ENCODE peak calls at places on chromosomes 12 and 14, in four cellular contexts. S is neuronal stem cell, Y is Kasumi-1, P is iPS-NIHi11. T is an unnamed sample.

GRCh38 chr14:67532998-67533753 is at the start of gene PLEKHH1:
- DNase-seq in Y (peak; percentile 53), S (peak; percentile 61), P (peak; percentile 86), T (peak; percentile 82)

GRCh38 chr12:24664151-24664550 is 284.8 kb downstream of the BCAT1 start:
- DNase-seq in P (no peak), S (no peak), Y (no peak), T (peak; percentile 32)

GRCh38 chr12:2282321-2282720 is 229.5 kb downstream of the CACNA1C start:
- DNase-seq in P (no peak), Y (no peak), S (no peak), T (no peak)

GRCh38 chr12:15522574-15523187 is 200.4 kb downstream of the PTPRO start:
- DNase-seq in S (no peak), Y (peak; percentile 41), P (peak; percentile 23), T (peak; percentile 56)

GRCh38 chr14:99233222-99234035 is 38.6 kb downstream of the BCL11B start:
- DNase-seq in P (no peak), S (no peak), Y (no peak), T (no peak)

GRCh38 chr14:25050494-25051170 is 685 bp upstream of the STXBP6 start:
- DNase-seq in P (peak; percentile 47), S (peak; percentile 18), Y (peak; percentile 33), T (no peak)

GRCh38 chr12:44812062-44812461 is 64.1 kb downstream of the NELL2 start:
- DNase-seq in Y (peak; percentile 2), S (no peak), P (no peak), T (peak; percentile 35)

GRCh38 chr12:3085341-3086125 is 8.4 kb downstream of the TSPAN9 start:
- DNase-seq in P (no peak), Y (no peak), S (no peak), T (no peak)

GRCh38 chr14:72701610-72702009 is 192.3 kb downstream of the DPF3 start:
- DNase-seq in S (no peak), Y (peak; percentile 24), P (peak; percentile 36), T (peak; percentile 8)

GRCh38 chr14:88488897-88489296 is 65.9 kb downstream of the PTPN21 start:
- DNase-seq in Y (no peak), P (no peak), S (no peak), T (no peak)

GRCh38 chr14:80172380-80173055 is 38.8 kb downstream of the DIO2 start:
- DNase-seq in P (no peak), Y (no peak), S (no peak), T (no peak)

GRCh38 chr12:12017798-12018197 is 52.9 kb upstream of the BCL2L14 start:
- DNase-seq in Y (no peak), P (peak; percentile 59), S (peak; percentile 18), T (no peak)

GRCh38 chr14:70651522-70651921 is 9.8 kb downstream of the TTC9 start:
- DNase-seq in P (no peak), Y (no peak), S (no peak), T (no peak)

GRCh38 chr12:542290-543113 is 82.8 kb downstream of the B4GALNT3 start:
- DNase-seq in Y (no peak), P (peak; percentile 44), S (peak; percentile 66), T (no peak)

GRCh38 chr12:121214171-121214777 is 4.3 kb downstream of the P2RX4 start:
- DNase-seq in Y (no peak), S (no peak), P (no peak), T (peak; percentile 48)

GRCh38 chr14:76872796-76873432 is 46.7 kb downstream of the LRRC74A start:
- DNase-seq in Y (peak; percentile 78), P (peak; percentile 76), S (peak; percentile 56), T (peak; percentile 61)

GRCh38 chr12:98256830-98257229 is 258.6 kb upstream of the TMPO start:
- DNase-seq in Y (no peak), P (peak; percentile 30), S (no peak), T (no peak)

GRCh38 chr12:6141048-6141447 is 16.6 kb upstream of the VWF start:
- DNase-seq in P (no peak), S (no peak), Y (peak; percentile 19), T (peak; percentile 91)

GRCh38 chr14:21408152-21408551 is 24.3 kb upstream of the SUPT16H start:
- DNase-seq in P (no peak), S (no peak), Y (no peak), T (no peak)

GRCh38 chr14:76958020-76958965 is 70.2 kb downstream of the IRF2BPL start:
- DNase-seq in S (no peak), P (no peak), Y (no peak), T (no peak)

GRCh38 chr14:101960225-101960624 is 4.1 kb upstream of the DYNC1H1 start:
- DNase-seq in P (peak; percentile 33), Y (peak; percentile 60), S (no peak), T (peak; percentile 53)

GRCh38 chr12:79927772-79928474 is 7.0 kb downstream of the PPP1R12A start:
- DNase-seq in S (no peak), P (no peak), Y (peak; percentile 63), T (peak; percentile 79)

GRCh38 chr14:103889313-103890051 is 38.8 kb upstream of the TDRD9 start:
- DNase-seq in P (no peak), Y (no peak), S (no peak), T (no peak)

GRCh38 chr14:22824711-22825359 is 4.9 kb upstream of the MRPL52 start:
- DNase-seq in P (no peak), S (no peak), Y (peak; percentile 31), T (peak; percentile 60)

GRCh38 chr14:34258318-34258717 is 203.7 kb downstream of the SPTSSA start:
- DNase-seq in S (no peak), P (no peak), Y (no peak), T (no peak)

T was measured in NB4.